ENCODE peak calls at places on chromosomes 12 and 14, in seven cellular contexts. T is IMR-90, Q is DND-41, S is PC-3, B is HepG2, Z is H1, D is neural progenitor cell. C is an unnamed sample.
A peak's percentile ranks its signal among the peaks of the same experiment; 100 is the strongest.

GRCh38 chr14:69768873-69769272 is 1.9 kb downstream of the SRSF5 start:
- DNase-seq in T (no peak), Q (no peak), S (peak; percentile 43), B (no peak), Z (no peak), D (no peak), C (no peak)

GRCh38 chr14:102320033-102320660 is 601 bp downstream of the ZNF839 start:
- DNase-seq in T (peak; percentile 56), Q (peak; percentile 47), S (peak; percentile 32), B (no peak), Z (no peak), D (peak; percentile 62), C (peak; percentile 68)

GRCh38 chr12:105445261-105446015 is 114.9 kb downstream of the C12orf75 start:
- DNase-seq in T (peak; percentile 31), Q (no peak), S (peak; percentile 69), B (peak; percentile 5), Z (no peak), D (peak; percentile 48), C (no peak)

GRCh38 chr12:109776624-109777023 is 56.6 kb downstream of the TRPV4 start:
- DNase-seq in T (no peak), Q (no peak), S (no peak), B (no peak), Z (no peak), D (no peak), C (no peak)

GRCh38 chr12:106753526-106753925 is 21.0 kb upstream of the RIC8B start:
- DNase-seq in T (no peak), Q (no peak), S (no peak), B (no peak), Z (no peak), D (no peak), C (peak; percentile 86)

GRCh38 chr14:59576332-59577294 is at the start of gene CCDC175:
- DNase-seq in T (peak; percentile 71), Q (peak; percentile 6), S (peak; percentile 98), B (peak; percentile 66), Z (peak; percentile 83), D (peak; percentile 99), C (peak; percentile 97)

GRCh38 chr14:90839024-90839888 is 23.0 kb upstream of the TTC7B start:
- DNase-seq in T (peak; percentile 63), Q (no peak), S (no peak), B (no peak), Z (no peak), D (no peak), C (no peak)

GRCh38 chr12:70332236-70332635 is 33.9 kb upstream of the KCNMB4 start:
- DNase-seq in T (no peak), Q (no peak), S (no peak), B (no peak), Z (no peak), D (no peak), C (no peak)

GRCh38 chr12:52754135-52754534 is 23.0 kb downstream of the KRT76 start:
- DNase-seq in T (no peak), Q (no peak), S (no peak), B (no peak), Z (no peak), D (no peak), C (no peak)

GRCh38 chr14:103989034-103989433 is 46.7 kb upstream of the RD3L start:
- DNase-seq in T (no peak), Q (no peak), S (no peak), B (no peak), Z (no peak), D (no peak), C (no peak)

GRCh38 chr12:120579179-120579578 is 2.0 kb downstream of the POP5 start:
- DNase-seq in T (no peak), Q (no peak), S (no peak), B (no peak), Z (no peak), D (no peak), C (no peak)

GRCh38 chr14:38867561-38868150 is 235.4 kb downstream of the SEC23A start:
- DNase-seq in T (peak; percentile 79), Q (peak; percentile 67), S (peak; percentile 80), B (peak; percentile 91), Z (peak; percentile 23), D (peak; percentile 92), C (peak; percentile 93)

GRCh38 chr14:37973031-37973908 is 234.4 kb upstream of the SSTR1 start:
- DNase-seq in T (no peak), Q (no peak), S (no peak), B (peak; percentile 78), Z (no peak), D (no peak), C (no peak)

GRCh38 chr14:106506901-106507305 is 980.5 kb downstream of the TMEM121 start:
- DNase-seq in T (no peak), Q (peak; percentile 84), S (no peak), B (no peak), Z (no peak), D (no peak), C (no peak)

GRCh38 chr12:104011265-104011664 is 38.7 kb downstream of the GLT8D2 start:
- DNase-seq in T (peak; percentile 96), Q (no peak), S (peak; percentile 92), B (no peak), Z (no peak), D (no peak), C (no peak)

GRCh38 chr12:123634142-123634561 is 523 bp downstream of the GTF2H3 start:
- DNase-seq in T (no peak), Q (peak; percentile 24), S (no peak), B (no peak), Z (no peak), D (no peak), C (peak; percentile 51)

GRCh38 chr12:8629486-8630033 is 16.9 kb upstream of the AICDA start:
- DNase-seq in T (no peak), Q (no peak), S (no peak), B (no peak), Z (no peak), D (no peak), C (no peak)

GRCh38 chr12:8628731-8629130 is 16.1 kb upstream of the AICDA start:
- DNase-seq in T (no peak), Q (no peak), S (no peak), B (no peak), Z (no peak), D (no peak), C (no peak)

DNA sequence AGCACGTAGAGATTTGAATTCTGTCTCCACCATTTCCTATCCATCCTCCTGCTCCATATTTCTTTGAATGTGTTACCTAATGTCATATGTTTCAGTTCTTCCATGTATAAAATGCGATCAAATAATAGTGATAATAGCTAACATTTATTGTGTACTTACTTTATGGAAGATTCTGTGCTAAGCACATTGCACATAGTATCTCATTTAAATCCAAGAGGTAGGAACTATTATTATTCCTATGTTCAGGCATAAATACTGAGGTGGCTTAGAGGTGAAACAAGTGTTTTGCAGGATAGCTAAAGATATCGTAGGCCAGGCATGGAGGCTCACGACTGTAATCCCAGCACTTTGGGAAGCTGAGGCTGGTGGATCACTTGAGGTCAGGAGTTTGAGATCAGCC is 17.5 kb upstream of the AICDA start:
- DNase-seq in T (no peak), Q (no peak), S (no peak), B (no peak), Z (no peak), D (no peak), C (no peak)
- H3K4me2 ChIP-seq in T (no peak overlapping the region), Q (no peak overlapping the region), S (no peak overlapping the region), B (no peak overlapping the region), Z (no peak overlapping the region), D (no peak overlapping the region), C (no peak overlapping the region)

DNA sequence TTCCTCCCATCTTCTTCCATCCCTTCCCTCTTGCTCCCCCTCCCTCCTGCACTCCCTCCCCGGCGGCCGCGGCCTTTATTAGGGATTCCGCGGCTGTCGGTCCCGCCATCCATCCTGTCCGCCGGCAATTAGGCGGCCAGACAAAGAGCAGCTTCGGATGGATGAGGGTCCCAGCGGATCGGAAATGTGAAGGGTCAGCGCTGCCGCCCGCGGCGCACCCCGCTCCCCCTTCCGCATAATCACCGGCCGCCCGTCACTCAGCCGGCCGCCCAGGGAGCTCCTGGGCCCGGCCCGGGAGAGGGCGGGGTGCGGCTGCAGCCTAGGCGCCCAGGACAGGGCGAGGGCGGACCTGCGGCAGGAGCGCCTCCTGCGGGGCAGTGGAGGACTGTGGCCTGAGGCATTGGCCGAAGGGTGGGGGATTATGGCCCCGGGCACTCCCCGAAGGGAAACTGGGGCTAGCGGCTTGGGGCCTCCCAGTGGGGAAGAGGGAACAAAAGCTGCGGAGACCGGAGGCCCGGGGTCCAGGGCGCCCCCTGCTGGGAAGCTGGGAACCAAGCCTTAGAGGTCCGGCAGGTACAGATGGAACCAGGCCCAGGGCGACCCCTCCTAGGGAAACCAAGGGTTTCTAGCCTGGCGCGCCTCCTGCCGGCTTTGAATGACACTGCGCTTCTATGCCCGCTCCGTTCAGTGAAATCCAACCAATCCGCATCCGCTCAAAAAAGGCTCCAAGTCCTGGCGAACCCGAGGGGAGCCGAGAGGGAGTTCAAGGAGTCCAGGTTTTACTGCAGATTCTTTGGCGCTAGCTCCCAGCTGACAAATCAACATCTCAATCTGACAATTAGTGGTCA is 4.4 kb upstream of the DNAJC22 start:
- DNase-seq in T (peak; percentile 66), Q (peak; percentile 69), S (peak; percentile 86), B (peak; percentile 86), Z (peak; percentile 93), D (peak; percentile 97), C (peak; percentile 97)
- H3K4me2 ChIP-seq in T (peak overlapping the region; percentile 72), Q (no peak overlapping the region), S (peak overlapping the region; percentile 76), B (peak overlapping the region; percentile 87), Z (peak overlapping the region; percentile 71), D (peak overlapping the region; percentile 91), C (peak overlapping the region; percentile 96)

DNA sequence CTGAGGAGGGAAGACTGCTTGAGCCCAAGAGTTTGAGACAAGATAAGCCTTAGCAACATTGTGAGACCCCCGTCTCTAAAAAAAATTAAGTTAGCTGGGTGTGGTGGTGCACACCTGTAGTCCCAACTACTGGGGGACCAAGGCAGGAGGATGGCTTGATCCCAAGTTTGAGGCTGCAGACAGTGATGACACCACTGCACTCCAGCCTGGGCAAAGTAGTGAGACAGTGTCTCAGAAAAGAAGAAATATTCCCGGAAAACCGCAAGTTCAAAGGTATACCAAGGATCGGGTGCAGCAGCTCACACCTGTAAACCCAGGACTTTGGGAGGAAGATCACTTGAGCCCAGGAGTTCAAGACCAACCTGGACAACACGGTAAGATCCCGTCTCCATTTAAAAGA is 5.8 kb downstream of the PTGES3 start:
- DNase-seq in T (no peak), Q (peak; percentile 3), S (no peak), B (no peak), Z (no peak), D (no peak), C (no peak)
- H3K4me2 ChIP-seq in T (no peak overlapping the region), Q (peak overlapping the region; percentile 45), S (peak overlapping the region; percentile 94), B (peak overlapping the region; percentile 56), Z (no peak overlapping the region), D (no peak overlapping the region), C (no peak overlapping the region)

DNA sequence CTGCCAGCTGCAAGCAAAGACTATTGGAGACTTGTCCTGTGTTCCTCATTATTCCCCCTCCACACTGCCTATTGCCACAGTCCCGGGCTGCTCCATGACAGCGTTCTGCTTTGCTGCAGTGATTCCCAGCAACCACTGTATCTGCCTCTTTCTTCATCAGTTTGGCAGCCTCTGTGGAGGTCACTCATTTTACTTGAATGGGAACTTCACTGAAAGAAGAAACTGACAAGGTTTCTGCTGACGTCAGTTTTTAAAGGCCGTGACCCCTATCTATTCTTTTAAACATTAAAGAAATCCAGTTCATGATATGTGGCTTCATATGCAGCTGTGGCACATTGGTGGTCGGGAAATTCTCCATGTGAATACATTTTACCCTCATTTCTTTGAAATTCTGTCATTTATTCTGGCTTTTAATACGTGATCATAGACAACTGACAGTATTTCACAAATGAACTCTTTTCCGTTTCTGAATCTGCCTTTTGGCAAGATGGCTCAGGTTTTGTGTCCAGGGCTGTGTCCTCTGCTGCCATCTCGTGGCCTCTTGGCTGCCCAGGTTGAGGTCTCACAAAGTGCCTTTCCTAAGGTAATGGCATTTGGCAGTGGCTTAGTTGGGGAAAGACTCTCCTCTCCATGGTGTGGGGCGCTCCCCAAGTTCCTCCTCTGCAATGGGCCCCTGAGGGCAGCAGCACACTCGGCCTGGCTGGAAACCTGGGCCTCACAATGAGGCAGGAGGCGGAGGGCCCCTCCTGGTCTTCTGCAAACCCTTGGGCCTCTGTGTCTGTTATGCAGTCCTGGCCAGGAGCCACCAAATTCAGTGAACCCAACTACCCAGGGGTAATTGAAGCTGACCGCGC is 5.9 kb downstream of the TMEM253 start:
- DNase-seq in T (peak; percentile 68), Q (peak; percentile 81), S (peak; percentile 81), B (peak; percentile 84), Z (peak; percentile 70), D (peak; percentile 82), C (peak; percentile 92)
- H3K4me2 ChIP-seq in T (peak overlapping the region; percentile 14), Q (peak overlapping the region; percentile 25), S (peak overlapping the region; percentile 51), B (peak overlapping the region; percentile 94), Z (no peak overlapping the region), D (peak overlapping the region; percentile 53), C (peak overlapping the region; percentile 44)

C was measured in Karpas-422.